ENCODE peak calls at places on chromosomes 4 and X, in seven cellular contexts. G is HCT116, I is uterus, N is cardiac muscle cell, S is sigmoid colon, J is MG63, T is breast epithelium. Y is an unnamed sample.

GRCh38 chr4:78014889-78015886 is 41.9 kb upstream of the FRAS1 start:
- DNase-seq in J (no peak), T (no peak), I (no peak), N (no peak), G (no peak), S (no peak), Y (no peak)

GRCh38 chr4:82201805-82202636 is 171.8 kb downstream of the HNRNPD start:
- DNase-seq in J (peak; percentile 1), T (no peak), S (no peak), I (no peak), N (peak; percentile 78), G (peak; percentile 36), Y (no peak)

GRCh38 chrX:29044802-29045201 is 457.6 kb downstream of the IL1RAPL1 start:
- DNase-seq in J (no peak), G (no peak), N (peak; percentile 29), T (no peak), S (no peak), I (no peak), Y (no peak)

GRCh38 chr4:36285784-36286480 is 4.5 kb downstream of the DTHD1 start:
- DNase-seq in N (no peak), G (peak; percentile 15), T (no peak), J (no peak), S (no peak), I (no peak), Y (no peak)

GRCh38 chrX:9595131-9595530 is 130.3 kb downstream of the TBL1X start:
- DNase-seq in G (no peak), J (peak; percentile 64), N (peak; percentile 63), I (no peak), T (no peak), S (no peak), Y (no peak)

GRCh38 chr4:113707013-113707412 is 54.5 kb downstream of the CAMK2D start:
- DNase-seq in I (no peak), S (no peak), G (no peak), T (no peak), N (peak; percentile 14), J (peak; percentile 12), Y (no peak)

GRCh38 chr4:23857353-23857752 is 32.5 kb downstream of the PPARGC1A start:
- DNase-seq in N (peak; percentile 56), S (no peak), I (no peak), J (no peak), G (no peak), T (no peak), Y (no peak)

GRCh38 chr4:184417802-184418511 is 56.4 kb downstream of the IRF2 start:
- DNase-seq in N (peak; percentile 67), T (no peak), S (no peak), I (no peak), G (peak; percentile 51), J (peak; percentile 12), Y (no peak)

GRCh38 chrX:78643874-78644273 is 15.3 kb downstream of the RTL3 start:
- DNase-seq in J (no peak), N (no peak), S (no peak), T (no peak), G (no peak), I (no peak), Y (no peak)

GRCh38 chr4:53541577-53542206 is 49.6 kb downstream of the LNX1 start:
- DNase-seq in I (peak; percentile 19), J (peak; percentile 51), T (no peak), N (peak; percentile 88), G (no peak), S (no peak), Y (peak; percentile 35)

GRCh38 chrX:74119016-74119910 is 184.7 kb upstream of the ZCCHC13 start:
- DNase-seq in T (no peak), J (no peak), I (no peak), G (peak; percentile 24), N (peak; percentile 28), S (no peak), Y (no peak)

GRCh38 chrX:155070038-155070437 is 898 bp downstream of the CMC4 start:
- DNase-seq in J (no peak), I (no peak), G (no peak), N (no peak), S (no peak), T (no peak), Y (no peak)

GRCh38 chrX:68498044-68498507 is 775 bp upstream of the YIPF6 start:
- DNase-seq in S (no peak), J (no peak), I (no peak), G (no peak), N (no peak), T (no peak), Y (no peak)

GRCh38 chrX:68504237-68504636 is 5.4 kb downstream of the YIPF6 start:
- DNase-seq in J (peak; percentile 5), S (no peak), T (no peak), N (peak; percentile 38), I (no peak), G (no peak), Y (peak; percentile 8)

GRCh38 chrX:68498508-68499379 is at the start of gene YIPF6:
- DNase-seq in N (peak; percentile 75), T (peak; percentile 81), J (peak; percentile 78), S (peak; percentile 90), G (peak; percentile 40), I (peak; percentile 74), Y (peak; percentile 89)

GRCh38 chrX:68503830-68504229 is 5.0 kb downstream of the YIPF6 start:
- DNase-seq in T (no peak), I (no peak), S (no peak), J (no peak), G (no peak), N (no peak), Y (no peak)

GRCh38 chrX:68500105-68500504 is 1.3 kb downstream of the YIPF6 start:
- DNase-seq in T (no peak), N (no peak), J (no peak), I (no peak), S (no peak), G (no peak), Y (no peak)
- H3K4me3 ChIP-seq in T (peak overlapping the region; percentile 67), N (peak overlapping the region; percentile 60), J (no peak overlapping the region), I (no peak overlapping the region), S (no peak overlapping the region), G (peak overlapping the region; percentile 87), Y (no peak overlapping the region)

GRCh38 chr4:11626046-11626445 is 197.4 kb upstream of the HS3ST1 start:
- DNase-seq in J (no peak), T (no peak), I (no peak), S (no peak), G (peak; percentile 81), N (no peak), Y (no peak)

GRCh38 chr4:11625206-11625605 is 196.5 kb upstream of the HS3ST1 start:
- DNase-seq in T (no peak), G (no peak), J (no peak), N (no peak), S (no peak), I (no peak), Y (no peak)

GRCh38 chr4:11631416-11631815 is 202.7 kb upstream of the HS3ST1 start:
- DNase-seq in J (no peak), N (no peak), T (no peak), G (no peak), S (no peak), I (no peak), Y (no peak)

GRCh38 chr4:11632015-11632414 is 203.3 kb upstream of the HS3ST1 start:
- DNase-seq in N (no peak), T (no peak), J (no peak), G (no peak), I (no peak), S (no peak), Y (no peak)

DNA sequence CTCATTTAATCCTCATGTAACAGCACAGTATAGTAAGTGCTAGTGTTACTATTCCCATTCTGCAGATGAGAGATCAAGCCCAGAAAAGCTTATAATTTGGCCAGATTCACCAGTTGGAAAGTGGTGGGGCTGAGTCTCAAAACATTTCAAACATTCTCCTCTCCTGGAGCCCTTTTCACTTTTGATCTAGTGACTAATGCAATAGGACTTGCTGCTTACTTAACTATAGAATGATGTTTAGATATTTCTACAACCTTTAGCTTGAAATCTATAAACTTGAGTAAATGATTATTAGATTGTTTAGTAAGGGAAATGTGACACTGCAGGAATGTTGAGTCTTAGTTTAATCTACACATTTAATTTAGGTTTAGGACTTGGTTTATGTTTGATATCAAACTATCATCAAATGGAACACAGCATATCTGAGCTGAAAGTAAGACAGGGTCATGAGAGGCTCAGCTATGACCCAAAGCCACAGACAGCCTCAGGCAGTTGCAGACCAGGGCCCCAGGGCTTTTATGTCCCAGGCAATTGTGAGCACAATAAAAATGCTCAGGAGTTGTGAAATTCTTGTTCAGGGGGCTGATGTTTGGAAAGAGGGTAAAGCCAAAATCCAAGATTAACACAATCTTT is 199.5 kb upstream of the HS3ST1 start:
- DNase-seq in I (no peak), N (peak; percentile 20), J (no peak), T (no peak), G (peak; percentile 81), S (no peak), Y (no peak)
- H3K9me3 ChIP-seq in I (no peaks in the 10 kb centered on the region), N (no peaks in the 10 kb centered on the region), J (no peaks in the 10 kb centered on the region), T (no peaks in the 10 kb centered on the region), G (no peaks in the 10 kb centered on the region), S (no peaks in the 10 kb centered on the region), Y (no peaks in the 10 kb centered on the region)

GRCh38 chr4:7414736-7415510 is 19.8 kb downstream of the PSAPL1 start:
- DNase-seq in S (peak; percentile 4), I (peak; percentile 3), T (peak; percentile 33), G (no peak), J (no peak), N (no peak), Y (peak; percentile 13)
- H3K4me3 ChIP-seq in S (no peak overlapping the region), I (no peak overlapping the region), T (no peak overlapping the region), G (no peak overlapping the region), J (no peak overlapping the region), N (no peak overlapping the region), Y (no peak overlapping the region)

GRCh38 chr4:91829531-91829930 is 474.2 kb upstream of the GRID2 start:
- DNase-seq in I (no peak), T (no peak), G (no peak), J (no peak), N (peak; percentile 48), S (no peak), Y (no peak)
- H3K9me3 ChIP-seq in I (no peaks in the 10 kb centered on the region), T (peaks cover 50% of the 10 kb centered on the region), G (no peaks in the 10 kb centered on the region), J (no peaks in the 10 kb centered on the region), N (no peaks in the 10 kb centered on the region), S (peaks cover 4% of the 10 kb centered on the region), Y (peaks cover 3% of the 10 kb centered on the region)

DNA sequence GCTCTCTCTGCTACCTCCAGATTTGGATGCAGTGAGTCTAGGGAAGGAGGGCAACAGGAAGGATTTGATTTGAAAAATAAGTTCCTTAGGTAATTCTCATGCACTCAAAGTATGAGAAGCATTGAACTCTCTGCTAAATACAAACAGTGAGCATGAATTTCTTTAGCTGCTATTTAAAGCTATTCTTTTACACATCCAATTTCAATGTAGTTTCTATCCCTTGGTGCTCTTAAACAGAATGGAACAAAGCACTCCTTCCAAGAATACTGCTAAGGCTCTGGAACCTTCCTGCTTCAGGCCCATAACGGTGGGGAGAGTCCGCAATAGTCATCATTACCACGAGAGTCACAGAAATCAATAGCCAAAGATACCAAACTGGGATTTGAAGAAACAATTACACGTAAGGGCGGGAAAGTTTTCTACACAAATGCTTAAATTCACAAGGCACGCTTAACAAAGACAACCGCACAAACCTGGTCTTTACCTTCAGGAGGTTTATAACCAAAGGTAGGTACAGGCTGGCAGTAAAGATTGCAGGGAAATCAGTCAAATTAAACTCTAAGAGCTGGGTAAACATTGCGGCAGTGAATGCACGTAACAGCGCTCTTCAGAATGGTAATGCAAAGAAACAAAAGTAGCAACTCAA is 123.2 kb upstream of the NAP1L5 start:
- DNase-seq in S (no peak), I (no peak), J (no peak), T (no peak), N (no peak), G (no peak), Y (no peak)
- H3K4me3 ChIP-seq in S (peak overlapping the region; percentile 55), I (no peak overlapping the region), J (no peak overlapping the region), T (peak overlapping the region; percentile 66), N (peak overlapping the region; percentile 49), G (no peak overlapping the region), Y (peak overlapping the region; percentile 48)

GRCh38 chrX:117138070-117138469 is 675.3 kb upstream of the CT83 start:
- DNase-seq in J (no peak), S (no peak), I (no peak), N (no peak), G (no peak), T (no peak), Y (no peak)
- H3K9me3 ChIP-seq in J (no peaks in the 10 kb centered on the region), S (no peaks in the 10 kb centered on the region), I (no peaks in the 10 kb centered on the region), N (no peaks in the 10 kb centered on the region), G (no peaks in the 10 kb centered on the region), T (no peaks in the 10 kb centered on the region), Y (no peaks in the 10 kb centered on the region)